ENCODE peak calls at places on chromosomes 13 and 19, in four cellular contexts. S is transverse colon, N is GM23338, X is epithelial cell of esophagus. I is an unnamed sample.

GRCh38 chr19:49067554-49067953 is 2.9 kb upstream of the NTF4 start:
- DNase-seq in X (no peak), N (no peak), S (no peak), I (no peak)

GRCh38 chr13:100361504-100361903 is 227.1 kb downstream of the GGACT start:
- DNase-seq in N (no peak), X (peak), S (no peak), I (no peak)

GRCh38 chr13:77874406-77874805 is 44.2 kb downstream of the EDNRB start:
- DNase-seq in N (no peak), S (no peak), X (no peak), I (no peak)

GRCh38 chr13:100646030-100646673 is 28.4 kb downstream of the TMTC4 start:
- DNase-seq in S (no peak), X (peak), N (peak), I (no peak)

GRCh38 chr19:35216026-35216832 is 12.3 kb downstream of the FAM187B start:
- DNase-seq in S (no peak), X (peak), N (no peak), I (no peak)

GRCh38 chr13:100156786-100157185 is 67.9 kb downstream of the PCCA start:
- DNase-seq in S (no peak), X (peak), N (no peak), I (no peak)

GRCh38 chr13:110347535-110348308 is 40.6 kb downstream of the COL4A2 start:
- DNase-seq in X (peak), N (no peak), S (no peak), I (no peak)

GRCh38 chr19:8592231-8593009 is 15.2 kb upstream of the MYO1F start:
- DNase-seq in S (peak), N (peak), X (no peak), I (no peak)

GRCh38 chr13:40992678-40993077 is 26.4 kb downstream of the ELF1 start:
- DNase-seq in N (no peak), S (no peak), X (no peak), I (no peak)

GRCh38 chr19:18737954-18738351 is 53.2 kb downstream of the COMP start:
- DNase-seq in S (no peak), N (no peak), X (no peak), I (no peak)

GRCh38 chr13:65292488-65292901 is 1937.6 kb downstream of the PCDH9 start:
- DNase-seq in X (peak), S (no peak), N (peak), I (peak)

GRCh38 chr19:35843676-35844481 is 8.4 kb downstream of the NPHS1 start:
- DNase-seq in X (no peak), N (peak), S (peak), I (no peak)

GRCh38 chr13:113398963-113399754 is 35.2 kb upstream of the GRTP1 start:
- DNase-seq in S (no peak), X (no peak), N (no peak), I (no peak)

DNA sequence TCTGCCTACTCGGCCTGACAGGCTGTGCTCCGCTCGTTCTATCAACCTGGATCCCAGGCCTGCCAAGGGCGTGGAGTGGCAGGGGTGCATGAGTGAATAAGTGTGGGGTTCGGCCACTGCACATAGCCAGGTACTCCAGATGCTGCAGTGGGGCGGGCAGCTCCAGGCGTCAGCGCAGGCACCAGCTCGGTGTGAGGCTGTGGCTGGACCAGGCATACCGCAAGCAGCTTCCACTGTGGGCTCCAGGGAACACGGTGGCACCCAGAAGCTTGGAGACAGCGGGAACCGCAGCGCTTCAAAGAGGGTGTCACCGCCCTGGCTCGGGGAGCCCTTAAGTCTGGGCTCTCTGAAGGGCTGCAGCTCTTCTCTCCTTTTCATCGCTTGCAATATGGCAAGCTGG is 1630.2 kb downstream of the OLFM4 start:
- DNase-seq in N (no peak), X (no peak), S (no peak), I (no peak)
- TF ChIP-seq CTCF in N (no peak), X (no peak), S (no peak), I (no peak)

GRCh38 chr19:41367848-41368301 is 3.9 kb upstream of the B9D2 start:
- DNase-seq in S (no peak), X (peak), N (no peak), I (no peak)
- H3K4me3 ChIP-seq in S (no peak), X (no peak), N (no peak), I (no peak)

GRCh38 chr13:34164585-34164984 is 346.6 kb downstream of the RFC3 start:
- DNase-seq in S (no peak), N (peak), X (no peak), I (no peak)
- TF ChIP-seq CTCF in S (no peak), N (no peak), X (no peak), I (no peak)

DNA sequence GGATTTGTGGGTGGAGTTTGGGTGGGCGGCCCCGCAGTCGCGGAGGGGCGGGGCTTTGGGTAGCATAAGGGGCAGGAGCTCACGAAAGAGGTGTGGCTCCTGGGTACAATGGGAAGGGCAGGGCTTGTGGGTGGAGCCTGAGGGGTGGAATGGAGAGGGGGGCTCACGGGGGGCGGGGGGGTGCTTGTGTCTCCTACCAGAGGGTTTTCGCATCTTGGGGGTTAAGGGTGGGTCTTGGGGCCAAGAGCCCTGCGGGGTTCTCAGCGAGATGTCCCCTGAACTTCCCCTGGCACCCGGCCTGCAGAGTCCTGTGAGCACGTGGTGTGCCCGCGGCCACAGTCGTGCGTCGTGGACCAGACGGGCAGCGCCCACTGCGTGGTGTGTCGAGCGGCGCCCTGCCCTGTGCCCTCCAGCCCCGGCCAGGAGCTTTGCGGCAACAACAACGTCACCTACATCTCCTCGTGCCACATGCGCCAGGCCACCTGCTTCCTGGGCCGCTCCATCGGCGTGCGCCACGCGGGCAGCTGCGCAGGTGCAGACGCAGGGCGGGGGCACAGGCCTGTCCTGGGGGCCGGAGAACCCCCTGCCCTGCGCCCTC is 4.9 kb downstream of the FSTL3 start:
- DNase-seq in N (peak), X (peak), S (peak), I (no peak)
- H3K4me3 ChIP-seq in N (peak), X (peak), S (no peak), I (peak)

I was measured in HFF-Myc.